ENCODE peak calls at places on chromosomes 6 and 20, in four cellular contexts. W, Y, D and C are unnamed samples.

GRCh38 chr20:7806831-7807230 is 133.4 kb downstream of the HAO1 start:
- DNase-seq in W (no peak), Y (no peak), D (no peak), C (no peak)

GRCh38 chr6:100617633-100618348 is 153.1 kb upstream of the SIM1 start:
- DNase-seq in W (peak; percentile 17), Y (peak; percentile 2), D (no peak), C (no peak)

GRCh38 chr20:56111951-56112730 is 106.8 kb upstream of the CBLN4 start:
- DNase-seq in W (no peak), Y (no peak), D (no peak), C (no peak)

GRCh38 chr20:1885254-1885653 is 10.0 kb upstream of the SIRPA start:
- DNase-seq in W (no peak), Y (no peak), D (no peak), C (no peak)

GRCh38 chr6:10733863-10734262 is 11.0 kb downstream of the TMEM14C start:
- DNase-seq in W (no peak), Y (no peak), D (no peak), C (no peak)

GRCh38 chr20:31484001-31484400 is 8.9 kb downstream of the REM1 start:
- DNase-seq in W (no peak), Y (no peak), D (no peak), C (no peak)

GRCh38 chr20:3972161-3972560 is 43.2 kb downstream of the RNF24 start:
- DNase-seq in W (no peak), Y (no peak), D (no peak), C (no peak)

GRCh38 chr6:149929422-149929821 is 6.5 kb upstream of the RAET1G start:
- DNase-seq in W (no peak), Y (no peak), D (no peak), C (no peak)

GRCh38 chr20:46213946-46214830 is 94.1 kb downstream of the CDH22 start:
- DNase-seq in W (no peak), Y (no peak), D (peak; percentile 88), C (no peak)

GRCh38 chr20:50789968-50790650 is 4.8 kb upstream of the BCAS4 start:
- DNase-seq in W (no peak), Y (no peak), D (no peak), C (no peak)

GRCh38 chr20:61940491-61940890 is 125.2 kb downstream of the TAF4 start:
- DNase-seq in W (no peak), Y (no peak), D (no peak), C (no peak)

GRCh38 chr6:3516094-3516493 is 59.2 kb upstream of the SLC22A23 start:
- DNase-seq in W (no peak), Y (no peak), D (no peak), C (no peak)

GRCh38 chr20:39849664-39850063 is 839.4 kb downstream of the MAFB start:
- DNase-seq in W (peak; percentile 82), Y (no peak), D (peak; percentile 85), C (peak; percentile 73)

GRCh38 chr6:158008894-158009891 is 27.5 kb downstream of the SYNJ2 start:
- DNase-seq in W (no peak), Y (no peak), D (peak; percentile 56), C (peak; percentile 88)

GRCh38 chr20:50592282-50593004 is 82.3 kb downstream of the PTPN1 start:
- DNase-seq in W (no peak), Y (no peak), D (no peak), C (no peak)

GRCh38 chr6:149988550-149989336 is 25.0 kb downstream of the ULBP1 start:
- DNase-seq in W (no peak), Y (no peak), D (no peak), C (no peak)

GRCh38 chr6:125886914-125887313 is 69.7 kb upstream of the HINT3 start:
- DNase-seq in W (no peak), Y (no peak), D (no peak), C (no peak)

GRCh38 chr20:23608251-23608846 is 2.6 kb upstream of the CST9 start:
- DNase-seq in W (no peak), Y (no peak), D (no peak), C (no peak)

GRCh38 chr20:64156136-64156885 is 7.9 kb upstream of the MYT1 start:
- DNase-seq in W (no peak), Y (no peak), D (no peak), C (no peak)

GRCh38 chr6:138600726-138601125 is 101.4 kb upstream of the NHSL1 start:
- DNase-seq in W (peak; percentile 38), Y (no peak), D (no peak), C (no peak)

GRCh38 chr20:32908334-32909292 is 49.9 kb downstream of the EFCAB8 start:
- DNase-seq in W (no peak), Y (no peak), D (no peak), C (no peak)

GRCh38 chr6:39086294-39086693 is 28.7 kb downstream of the SAYSD1 start:
- DNase-seq in W (no peak), Y (no peak), D (no peak), C (no peak)
- TF ChIP-seq CTCF in W (no peak), Y (no peak), D (no peak), C (no peak)

DNA sequence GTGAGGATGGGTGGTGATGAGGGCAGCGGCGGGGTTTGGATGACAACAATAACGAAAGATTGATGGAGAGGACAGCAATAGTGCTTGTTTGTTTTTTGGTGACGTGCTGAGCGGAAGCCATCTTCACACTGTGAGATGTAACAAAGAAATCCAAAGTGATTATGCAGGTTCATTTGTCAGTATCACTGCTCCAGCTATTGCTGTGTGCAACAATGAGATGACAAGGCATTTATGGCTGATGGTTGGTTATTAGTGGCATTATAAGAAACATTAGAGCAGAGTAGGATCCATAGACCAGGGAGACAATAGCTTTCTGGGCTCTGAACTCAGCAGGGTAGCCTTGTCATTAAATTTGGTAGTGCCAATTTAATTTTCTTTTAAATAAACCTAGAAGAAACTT is 306.8 kb downstream of the RNF144B start:
- DNase-seq in W (no peak), Y (no peak), D (no peak), C (no peak)
- H3K4me3 ChIP-seq in W (no peak overlapping the region), Y (no peak overlapping the region), D (no peak overlapping the region), C (no peak overlapping the region)

GRCh38 chr6:134882426-134883038 is 67.4 kb downstream of the ALDH8A1 start:
- DNase-seq in W (peak; percentile 39), Y (no peak), D (peak; percentile 66), C (peak; percentile 65)
- TF ChIP-seq CTCF in W (peak; percentile 81), Y (peak; percentile 79), D (peak; percentile 95), C (peak; percentile 94)

DNA sequence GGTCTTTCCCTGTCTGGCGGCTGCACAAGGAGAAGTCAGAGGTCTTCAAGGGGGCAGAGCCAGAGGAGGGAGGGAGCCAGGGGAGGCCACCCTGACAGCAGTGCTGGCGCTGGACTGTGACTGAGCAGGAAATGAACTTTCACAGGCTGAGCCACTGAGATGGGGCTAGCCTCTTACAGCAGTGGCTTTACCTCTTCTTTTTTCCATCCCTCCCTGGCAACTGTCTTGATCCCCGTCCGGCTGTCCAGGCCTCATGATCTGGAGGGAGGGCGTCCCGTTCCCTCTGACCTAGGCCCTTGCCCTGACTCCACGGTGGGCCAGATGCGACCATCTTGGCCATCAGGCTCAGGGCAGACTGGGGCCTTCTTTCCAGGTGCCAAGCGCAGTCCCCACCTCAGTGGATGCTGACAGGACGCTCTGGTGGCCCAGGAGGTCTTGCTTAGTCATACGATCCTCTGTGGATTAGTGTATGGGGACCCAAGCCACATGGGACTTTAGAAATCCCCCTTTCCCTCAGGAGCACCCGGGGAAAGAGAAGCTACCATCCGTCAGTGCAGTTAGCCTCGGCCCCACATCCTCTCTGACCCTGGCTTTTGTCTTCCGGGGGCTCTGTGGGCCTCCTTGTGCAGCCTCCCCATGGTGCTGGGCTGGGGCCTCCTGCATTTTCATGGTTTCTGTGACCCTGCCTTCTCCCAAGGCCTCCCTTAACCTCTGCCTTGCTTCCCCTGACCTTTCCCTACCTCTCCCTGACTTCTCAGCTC is 57.4 kb upstream of the CCDC167 start:
- DNase-seq in W (no peak), Y (no peak), D (no peak), C (no peak)
- H3K4me3 ChIP-seq in W (no peak overlapping the region), Y (no peak overlapping the region), D (no peak overlapping the region), C (no peak overlapping the region)

GRCh38 chr6:71011861-71012260 is 55.0 kb upstream of the B3GAT2 start:
- DNase-seq in W (no peak), Y (no peak), D (no peak), C (no peak)

GRCh38 chr6:71015392-71015791 is 58.5 kb upstream of the B3GAT2 start:
- DNase-seq in W (no peak), Y (no peak), D (no peak), C (no peak)

GRCh38 chr6:71012871-71013456 is 56.1 kb upstream of the B3GAT2 start:
- DNase-seq in W (peak; percentile 20), Y (peak; percentile 2), D (no peak), C (peak; percentile 21)
- TF ChIP-seq CTCF in W (peak; percentile 79), Y (peak; percentile 87), D (peak; percentile 40), C (peak; percentile 78)

GRCh38 chr6:153099636-153100035 is 31.4 kb downstream of the RGS17 start:
- DNase-seq in W (no peak), Y (no peak), D (no peak), C (no peak)

GRCh38 chr6:153103256-153103655 is 27.8 kb downstream of the RGS17 start:
- DNase-seq in W (no peak), Y (no peak), D (no peak), C (no peak)

GRCh38 chr6:153106021-153106420 is 25.1 kb downstream of the RGS17 start:
- DNase-seq in W (no peak), Y (no peak), D (no peak), C (no peak)

GRCh38 chr6:153104220-153104619 is 26.9 kb downstream of the RGS17 start:
- DNase-seq in W (no peak), Y (no peak), D (no peak), C (no peak)

GRCh38 chr6:153101461-153101860 is 29.6 kb downstream of the RGS17 start:
- DNase-seq in W (no peak), Y (no peak), D (no peak), C (no peak)
- H3K4me3 ChIP-seq in W (no peak overlapping the region), Y (no peak overlapping the region), D (no peak overlapping the region), C (no peak overlapping the region)

GRCh38 chr20:8951136-8951535 is 117.8 kb upstream of the PLCB4 start:
- DNase-seq in W (no peak), Y (no peak), D (no peak), C (no peak)

DNA sequence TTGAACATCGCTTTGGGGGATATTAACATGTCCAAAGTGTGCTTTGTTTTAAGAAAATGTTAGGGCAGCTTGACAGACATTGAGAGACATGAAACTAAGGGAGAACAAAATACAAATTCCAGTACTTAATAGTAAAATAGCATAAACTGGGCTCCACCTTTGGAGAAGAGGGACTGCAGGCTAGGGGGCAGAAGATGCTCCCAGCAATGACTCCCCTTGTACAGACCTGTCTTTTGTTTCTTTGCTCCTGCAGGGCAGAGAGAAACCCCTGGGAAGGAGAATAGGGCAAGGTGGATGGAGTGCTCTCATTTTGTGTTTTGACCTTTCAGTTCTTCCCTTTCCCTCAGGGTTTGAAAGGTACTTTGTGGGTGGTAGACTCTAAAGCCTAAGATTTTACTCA is 115.6 kb upstream of the PLCB4 start:
- DNase-seq in W (no peak), Y (no peak), D (no peak), C (no peak)
- TF ChIP-seq CTCF in W (no peak), Y (no peak), D (no peak), C (no peak)

GRCh38 chr20:35660122-35660937 is 4.4 kb downstream of the CPNE1 start:
- DNase-seq in W (no peak), Y (no peak), D (no peak), C (no peak)

GRCh38 chr20:35662541-35662940 is 2.2 kb downstream of the CPNE1 start:
- DNase-seq in W (no peak), Y (no peak), D (no peak), C (no peak)

GRCh38 chr20:35661908-35662307 is 2.8 kb downstream of the CPNE1 start:
- DNase-seq in W (no peak), Y (no peak), D (no peak), C (no peak)

GRCh38 chr20:35663516-35663812 is 1.2 kb downstream of the CPNE1 start:
- DNase-seq in W (no peak), Y (no peak), D (no peak), C (no peak)

GRCh38 chr20:35661013-35661412 is 3.7 kb downstream of the CPNE1 start:
- DNase-seq in W (no peak), Y (no peak), D (no peak), C (no peak)
- H3K4me3 ChIP-seq in W (no peak overlapping the region), Y (no peak overlapping the region), D (peak overlapping the region; percentile 87), C (no peak overlapping the region)